ENCODE peak calls at places on chromosomes 13 and 19, in six cellular contexts. One of them, this sample, is unnamed.

GRCh38 chr13:31775686-31776085 is 36.4 kb downstream of the RXFP2 start:
- DNase-seq in K562: no peak
- DNase-seq in GM12891: no peak
- DNase-seq in HepG2: no peak
- DNase-seq in GM12878: no peak
- DNase-seq in H1: no peak
- DNase-seq in this sample: no peak

GRCh38 chr19:38557205-38557799 is 60.5 kb downstream of the MAP4K1 start:
- DNase-seq in HepG2: no peak
- DNase-seq in H1: no peak
- DNase-seq in GM12891: no peak
- DNase-seq in K562: peak
- DNase-seq in GM12878: peak
- DNase-seq in this sample: no peak

GRCh38 chr19:50843701-50844221 is 10.4 kb upstream of the KLK15 start:
- DNase-seq in H1: no peak
- DNase-seq in GM12891: no peak
- DNase-seq in K562: no peak
- DNase-seq in HepG2: no peak
- DNase-seq in GM12878: no peak
- DNase-seq in this sample: no peak

GRCh38 chr13:29935309-29935981 is 85.0 kb upstream of the UBL3 start:
- DNase-seq in HepG2: no peak
- DNase-seq in K562: no peak
- DNase-seq in H1: no peak
- DNase-seq in GM12878: peak
- DNase-seq in GM12891: peak
- DNase-seq in this sample: peak

GRCh38 chr13:32316030-32316344 is 679 bp downstream of the BRCA2 start:
- DNase-seq in GM12891: peak
- DNase-seq in GM12878: peak
- DNase-seq in HepG2: no peak
- DNase-seq in H1: no peak
- DNase-seq in K562: no peak
- DNase-seq in this sample: peak

GRCh38 chr19:3192684-3193083 is 7.0 kb downstream of the NCLN start:
- DNase-seq in GM12878: no peak
- DNase-seq in H1: no peak
- DNase-seq in HepG2: no peak
- DNase-seq in GM12891: no peak
- DNase-seq in K562: no peak
- DNase-seq in this sample: no peak

GRCh38 chr13:110799246-110800236 is 86.0 kb downstream of the ING1 start:
- DNase-seq in H1: no peak
- DNase-seq in GM12878: no peak
- DNase-seq in K562: no peak
- DNase-seq in HepG2: no peak
- DNase-seq in GM12891: no peak
- DNase-seq in this sample: no peak

GRCh38 chr13:58598241-58598640 is 966.7 kb downstream of the PCDH17 start:
- DNase-seq in GM12878: no peak
- DNase-seq in HepG2: no peak
- DNase-seq in K562: no peak
- DNase-seq in GM12891: no peak
- DNase-seq in H1: no peak
- DNase-seq in this sample: no peak

GRCh38 chr19:49847731-49848696 is 2.9 kb upstream of the PTOV1 start:
- DNase-seq in H1: no peak
- DNase-seq in GM12878: no peak
- DNase-seq in GM12891: no peak
- DNase-seq in K562: peak
- DNase-seq in HepG2: no peak
- DNase-seq in this sample: no peak

GRCh38 chr19:52949422-52949821 is 13.3 kb downstream of the ZNF816 start:
- DNase-seq in K562: no peak
- DNase-seq in HepG2: no peak
- DNase-seq in GM12878: no peak
- DNase-seq in H1: no peak
- DNase-seq in GM12891: no peak
- DNase-seq in this sample: no peak
- TF ChIP-seq POLR2A in K562: no peak
- TF ChIP-seq POLR2A in HepG2: no peak
- TF ChIP-seq POLR2A in GM12878: no peak
- TF ChIP-seq POLR2A in H1: no peak
- TF ChIP-seq POLR2A in GM12891: no peak
- TF ChIP-seq POLR2A in this sample: no peak

DNA sequence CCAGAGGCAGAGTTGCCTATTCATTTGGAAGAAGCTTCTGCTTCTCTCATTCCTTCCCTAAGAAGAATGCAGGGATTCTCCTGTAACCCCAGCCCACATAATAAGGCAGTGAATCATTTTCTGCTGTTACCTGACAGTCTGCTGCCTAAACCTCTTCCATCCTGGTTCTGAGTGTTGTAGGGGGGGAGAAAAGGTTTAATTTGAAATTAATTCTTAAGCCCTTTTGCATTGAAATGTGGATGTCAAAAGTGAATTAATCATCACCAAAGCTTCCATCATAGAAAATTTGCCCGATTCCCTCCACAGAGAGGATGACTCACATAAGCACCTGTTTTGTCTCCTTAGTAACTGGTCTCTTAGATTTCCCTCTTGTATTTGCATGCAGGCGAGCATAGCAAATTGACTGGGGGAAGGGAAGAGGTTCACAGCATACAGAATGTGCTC is 146.7 kb upstream of the FNDC3A start:
- DNase-seq in GM12891: peak
- DNase-seq in H1: no peak
- DNase-seq in GM12878: no peak
- DNase-seq in HepG2: no peak
- DNase-seq in K562: no peak
- DNase-seq in this sample: no peak
- TF ChIP-seq TAF1 in GM12891: no peak
- TF ChIP-seq TAF1 in H1: no peak
- TF ChIP-seq TAF1 in GM12878: no peak
- TF ChIP-seq TAF1 in HepG2: no peak
- TF ChIP-seq TAF1 in K562: no peak
- TF ChIP-seq TAF1 in this sample: no peak

GRCh38 chr19:47130589-47131168 is at the start of gene SAE1:
- DNase-seq in HepG2: peak
- DNase-seq in H1: peak
- DNase-seq in GM12878: peak
- DNase-seq in K562: peak
- DNase-seq in GM12891: peak
- DNase-seq in this sample: peak
- TF ChIP-seq POLR2A in HepG2: peak
- TF ChIP-seq POLR2A in H1: peak
- TF ChIP-seq POLR2A in GM12878: peak
- TF ChIP-seq POLR2A in K562: peak
- TF ChIP-seq POLR2A in GM12891: peak
- TF ChIP-seq POLR2A in this sample: peak

GRCh38 chr13:93227906-93228801 is 1.5 kb downstream of the GPC6 start:
- DNase-seq in GM12878: no peak
- DNase-seq in K562: peak
- DNase-seq in H1: peak
- DNase-seq in GM12891: peak
- DNase-seq in HepG2: peak
- DNase-seq in this sample: no peak

GRCh38 chr13:93233997-93234416 is 7.4 kb downstream of the GPC6 start:
- DNase-seq in GM12878: no peak
- DNase-seq in H1: no peak
- DNase-seq in HepG2: peak
- DNase-seq in GM12891: no peak
- DNase-seq in K562: peak
- DNase-seq in this sample: no peak

GRCh38 chr13:93227280-93227905 is 786 bp downstream of the GPC6 start:
- DNase-seq in GM12878: no peak
- DNase-seq in HepG2: peak
- DNase-seq in K562: peak
- DNase-seq in GM12891: peak
- DNase-seq in H1: peak
- DNase-seq in this sample: no peak

GRCh38 chr13:93231867-93232266 is 5.3 kb downstream of the GPC6 start:
- DNase-seq in K562: no peak
- DNase-seq in HepG2: peak
- DNase-seq in H1: no peak
- DNase-seq in GM12878: no peak
- DNase-seq in GM12891: no peak
- DNase-seq in this sample: no peak

DNA sequence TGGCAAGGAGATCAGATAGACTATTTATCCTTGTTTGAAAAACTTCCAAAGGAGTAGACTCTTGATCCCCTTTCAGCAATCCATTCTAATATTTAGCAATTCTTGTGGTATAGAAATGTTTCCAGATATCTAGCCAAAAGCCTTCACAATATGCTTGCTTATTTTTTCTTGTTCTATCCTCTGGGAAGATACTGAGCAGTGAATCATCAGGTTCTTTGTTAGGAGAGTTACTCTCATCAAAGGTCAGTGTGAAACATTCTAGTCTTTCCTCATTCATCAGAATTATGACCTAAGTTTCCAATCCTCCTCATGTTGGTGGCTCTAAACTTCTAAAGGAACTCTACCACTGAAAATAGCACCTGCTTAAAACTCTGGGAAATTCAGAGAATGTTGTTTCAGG is 3.9 kb downstream of the GPC6 start:
- DNase-seq in GM12878: no peak
- DNase-seq in H1: no peak
- DNase-seq in HepG2: peak
- DNase-seq in K562: no peak
- DNase-seq in GM12891: no peak
- DNase-seq in this sample: no peak
- TF ChIP-seq TAF1 in GM12878: no peak
- TF ChIP-seq TAF1 in H1: no peak
- TF ChIP-seq TAF1 in HepG2: no peak
- TF ChIP-seq TAF1 in K562: no peak
- TF ChIP-seq TAF1 in GM12891: no peak
- TF ChIP-seq TAF1 in this sample: no peak

GRCh38 chr19:43463381-43464088 is 1.9 kb downstream of the LYPD3 start:
- DNase-seq in GM12878: peak
- DNase-seq in K562: peak
- DNase-seq in GM12891: peak
- DNase-seq in H1: peak
- DNase-seq in HepG2: peak
- DNase-seq in this sample: peak
- TF ChIP-seq POLR2A in GM12878: no peak
- TF ChIP-seq POLR2A in K562: no peak
- TF ChIP-seq POLR2A in GM12891: no peak
- TF ChIP-seq POLR2A in H1: no peak
- TF ChIP-seq POLR2A in HepG2: no peak
- TF ChIP-seq POLR2A in this sample: no peak

GRCh38 chr19:41927810-41928192 is 448 bp downstream of the ERFL start:
- DNase-seq in K562: peak
- DNase-seq in GM12878: no peak
- DNase-seq in HepG2: no peak
- DNase-seq in H1: no peak
- DNase-seq in GM12891: no peak
- DNase-seq in this sample: no peak
- TF ChIP-seq TAF1 in K562: no peak
- TF ChIP-seq TAF1 in GM12878: no peak
- TF ChIP-seq TAF1 in HepG2: no peak
- TF ChIP-seq TAF1 in H1: no peak
- TF ChIP-seq TAF1 in GM12891: no peak
- TF ChIP-seq TAF1 in this sample: no peak